ENCODE peak calls at places on chromosomes 7 and 10, in eight cellular contexts. G is stomach, E is BE2C, L is ascending aorta, V is B cell, P is mucosa of descending colon, M is AG04450, O is body of pancreas. R is an unnamed sample.

GRCh38 chr7:24722386-24723177 is 34.7 kb downstream of the GSDME start:
- DNase-seq in G (no peak), E (peak; percentile 54), L (no peak), V (no peak), P (no peak), M (no peak), O (no peak), R (no peak)

GRCh38 chr10:114584419-114584818 is 73.7 kb downstream of the ABLIM1 start:
- DNase-seq in G (no peak), E (no peak), L (no peak), V (no peak), P (no peak), M (no peak), O (no peak), R (no peak)

GRCh38 chr10:13120786-13121499 is 21.0 kb downstream of the OPTN start:
- DNase-seq in G (no peak), E (no peak), L (no peak), V (no peak), P (no peak), M (no peak), O (no peak), R (no peak)

GRCh38 chr7:51121945-51122425 is 194.6 kb downstream of the COBL start:
- DNase-seq in G (no peak), E (no peak), L (no peak), V (no peak), P (no peak), M (no peak), O (peak; percentile 32), R (no peak)

GRCh38 chr10:102629661-102630614 is 14.3 kb upstream of the TRIM8 start:
- DNase-seq in G (no peak), E (peak; percentile 85), L (no peak), V (no peak), P (peak; percentile 21), M (peak; percentile 74), O (no peak), R (no peak)

GRCh38 chr10:31490858-31491504 is 172.0 kb downstream of the ZEB1 start:
- DNase-seq in G (no peak), E (peak; percentile 16), L (no peak), V (no peak), P (no peak), M (no peak), O (no peak), R (peak; percentile 4)

GRCh38 chr7:139523199-139523941 is at the start of gene CLEC2L:
- DNase-seq in G (no peak), E (peak; percentile 23), L (no peak), V (peak; percentile 37), P (no peak), M (no peak), O (no peak), R (no peak)

GRCh38 chr10:35749230-35749629 is 107.1 kb upstream of the FZD8 start:
- DNase-seq in G (no peak), E (no peak), L (no peak), V (no peak), P (no peak), M (no peak), O (no peak), R (no peak)

GRCh38 chr7:154902600-154903082 is 100.3 kb downstream of the PAXIP1 start:
- DNase-seq in G (no peak), E (no peak), L (no peak), V (no peak), P (no peak), M (no peak), O (no peak), R (no peak)

GRCh38 chr10:75733135-75733890 is 301.9 kb downstream of the LRMDA start:
- DNase-seq in G (no peak), E (no peak), L (no peak), V (no peak), P (no peak), M (no peak), O (peak; percentile 27), R (no peak)

GRCh38 chr7:52726493-52726892 is 308.9 kb upstream of the POM121L12 start:
- DNase-seq in G (no peak), E (no peak), L (no peak), V (no peak), P (no peak), M (no peak), O (no peak), R (no peak)

GRCh38 chr7:20218261-20218660 is 1.1 kb upstream of the MACC1 start:
- DNase-seq in G (no peak), E (no peak), L (no peak), V (no peak), P (no peak), M (no peak), O (no peak), R (no peak)

GRCh38 chr10:117391436-117392205 is 16.4 kb upstream of the PDZD8 start:
- DNase-seq in G (no peak), E (no peak), L (no peak), V (no peak), P (no peak), M (no peak), O (no peak), R (no peak)

GRCh38 chr7:8303904-8304528 is 42.0 kb upstream of the ICA1 start:
- DNase-seq in G (no peak), E (no peak), L (no peak), V (no peak), P (no peak), M (no peak), O (no peak), R (no peak)

GRCh38 chr10:45581497-45582385 is 90.8 kb downstream of the ZFAND4 start:
- DNase-seq in G (no peak), E (no peak), L (no peak), V (no peak), P (no peak), M (no peak), O (no peak), R (no peak)

GRCh38 chr10:117311261-117311660 is 64.0 kb downstream of the PDZD8 start:
- DNase-seq in G (no peak), E (no peak), L (no peak), V (no peak), P (no peak), M (no peak), O (no peak), R (no peak)

GRCh38 chr10:62842983-62843382 is 26.8 kb upstream of the EGR2 start:
- DNase-seq in G (no peak), E (no peak), L (no peak), V (no peak), P (no peak), M (no peak), O (no peak), R (no peak)

GRCh38 chr10:944034-944831 is 12.7 kb upstream of the LARP4B start:
- DNase-seq in G (peak; percentile 70), E (no peak), L (peak; percentile 81), V (peak; percentile 63), P (peak; percentile 44), M (no peak), O (no peak), R (no peak)

GRCh38 chr7:35624299-35625186 is 70.4 kb downstream of the HERPUD2 start:
- DNase-seq in G (peak; percentile 28), E (peak; percentile 65), L (no peak), V (peak; percentile 50), P (no peak), M (no peak), O (peak; percentile 31), R (peak; percentile 65)

GRCh38 chr7:52525772-52526341 is 509.6 kb upstream of the POM121L12 start:
- DNase-seq in G (no peak), E (peak; percentile 34), L (no peak), V (no peak), P (no peak), M (no peak), O (no peak), R (no peak)

GRCh38 chr7:539731-540411 is 20.2 kb upstream of the PDGFA start:
- DNase-seq in G (peak; percentile 56), E (no peak), L (no peak), V (no peak), P (peak; percentile 95), M (no peak), O (peak; percentile 67), R (no peak)

GRCh38 chr7:151168022-151168786 is 710 bp upstream of the GBX1 start:
- DNase-seq in G (peak; percentile 42), E (peak; percentile 57), L (no peak), V (peak; percentile 88), P (peak; percentile 66), M (no peak), O (peak; percentile 35), R (peak; percentile 86)
- TF ChIP-seq CTCF in G (peak; percentile 70), E (peak; percentile 76), L (peak; percentile 58), V (peak; percentile 83), P (peak; percentile 61), M (peak; percentile 44), O (peak; percentile 61), R (peak; percentile 81)

GRCh38 chr10:69407621-69408301 is 9.0 kb downstream of the TACR2 start:
- DNase-seq in G (no peak), E (peak; percentile 42), L (no peak), V (peak; percentile 48), P (no peak), M (no peak), O (peak; percentile 31), R (peak; percentile 60)
- TF ChIP-seq CTCF in G (no peak), E (peak; percentile 54), L (peak; percentile 17), V (no peak), P (no peak), M (no peak), O (no peak), R (peak; percentile 34)

GRCh38 chr7:102065226-102065625 is 221.4 kb upstream of the SH2B2 start:
- DNase-seq in G (no peak), E (no peak), L (no peak), V (no peak), P (no peak), M (no peak), O (no peak), R (no peak)

GRCh38 chr7:102064361-102065025 is 222.2 kb upstream of the SH2B2 start:
- DNase-seq in G (no peak), E (peak; percentile 73), L (no peak), V (no peak), P (no peak), M (no peak), O (no peak), R (no peak)

GRCh38 chr7:102061981-102062390 is 224.7 kb upstream of the SH2B2 start:
- DNase-seq in G (no peak), E (peak; percentile 38), L (peak; percentile 68), V (peak; percentile 66), P (no peak), M (no peak), O (no peak), R (peak; percentile 85)

GRCh38 chr7:102061354-102061945 is 225.2 kb upstream of the SH2B2 start:
- DNase-seq in G (no peak), E (no peak), L (no peak), V (no peak), P (no peak), M (no peak), O (no peak), R (no peak)

DNA sequence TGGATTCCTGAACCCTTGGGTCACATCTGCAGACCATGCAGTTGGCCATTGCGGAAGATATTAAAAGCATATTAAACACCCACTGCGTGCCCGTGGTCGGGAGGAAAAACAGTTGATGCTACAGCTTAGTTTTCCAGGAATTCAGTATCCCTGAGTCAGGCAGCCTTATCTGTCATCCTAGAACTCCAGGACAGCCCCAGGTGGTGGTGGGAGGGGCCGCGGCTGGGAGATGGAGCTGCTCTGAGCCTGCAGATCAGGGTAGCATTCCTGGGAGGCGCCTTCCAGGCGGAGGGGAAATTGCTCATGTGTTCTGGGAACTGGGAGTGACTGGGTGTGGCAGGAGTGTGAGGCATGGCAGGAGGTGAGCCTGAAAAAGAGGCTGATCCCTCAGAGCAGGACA is 222.9 kb upstream of the SH2B2 start:
- DNase-seq in G (peak; percentile 66), E (peak; percentile 74), L (no peak), V (no peak), P (peak; percentile 83), M (peak; percentile 11), O (no peak), R (no peak)
- TF ChIP-seq CTCF in G (no peak), E (no peak), L (no peak), V (no peak), P (no peak), M (no peak), O (no peak), R (no peak)

GRCh38 chr10:79390551-79391229 is 43.4 kb downstream of the PPIF start:
- DNase-seq in G (peak; percentile 21), E (no peak), L (peak; percentile 52), V (peak; percentile 33), P (peak; percentile 28), M (no peak), O (peak; percentile 7), R (no peak)
- TF ChIP-seq CTCF in G (no peak), E (no peak), L (no peak), V (no peak), P (no peak), M (peak; percentile 21), O (no peak), R (peak; percentile 44)

R was measured in GM13977.